ENCODE peak calls at places on chromosomes 1 and 21, in seven cellular contexts. B is neuronal stem cell; Z is activated CD4-positive, alpha-beta T cell treated with anti-CD3 and anti-CD28 coated beads for 1 hour; L is left cardiac atrium; P is HEK293T; H is adipocyte; F is GM20000. O is an unnamed sample.

GRCh38 chr1:36786425-36786824 is 247.9 kb downstream of the GRIK3 start:
- DNase-seq in F (no peak), H (no peak), B (no peak), P (no peak), Z (no peak), L (no peak), O (no peak)

GRCh38 chr1:53343831-53344668 is 16.2 kb upstream of the LRP8 start:
- DNase-seq in F (no peak), L (no peak), Z (no peak), P (no peak), H (peak; percentile 47), B (no peak), O (peak; percentile 6)

GRCh38 chr1:29676496-29676895 is 440.2 kb downstream of the PTPRU start:
- DNase-seq in P (no peak), F (no peak), B (no peak), Z (no peak), L (no peak), H (no peak), O (no peak)

GRCh38 chr1:205319081-205320018 is 2.2 kb downstream of the NUAK2 start:
- DNase-seq in P (no peak), F (no peak), H (peak; percentile 87), B (no peak), L (peak; percentile 58), Z (no peak), O (peak; percentile 77)

GRCh38 chr1:25028910-25029599 is 99.0 kb upstream of the RUNX3 start:
- DNase-seq in L (no peak), P (no peak), Z (no peak), F (no peak), B (no peak), H (no peak), O (no peak)

GRCh38 chr1:64675718-64676345 is 69.0 kb upstream of the RAVER2 start:
- DNase-seq in H (peak; percentile 67), Z (no peak), B (no peak), L (no peak), F (peak; percentile 34), P (peak; percentile 57), O (no peak)

GRCh38 chr1:118275716-118276115 is 90.7 kb upstream of the SPAG17 start:
- DNase-seq in B (no peak), F (no peak), L (no peak), H (no peak), P (no peak), Z (no peak), O (no peak)

GRCh38 chr21:41964171-41964570 is 10.4 kb upstream of the C2CD2 start:
- DNase-seq in L (no peak), P (no peak), F (no peak), B (no peak), H (no peak), Z (no peak), O (no peak)

GRCh38 chr1:16253332-16253922 is 16.4 kb upstream of the CPLANE2 start:
- DNase-seq in P (no peak), B (no peak), H (no peak), L (no peak), Z (no peak), F (no peak), O (no peak)

GRCh38 chr1:85850238-85850637 is 142.0 kb upstream of the ZNHIT6 start:
- DNase-seq in L (no peak), F (no peak), H (peak; percentile 83), Z (no peak), B (no peak), P (no peak), O (no peak)

GRCh38 chr1:27000817-27001460 is 7.4 kb downstream of the TRNP1 start:
- DNase-seq in B (no peak), L (no peak), P (no peak), F (no peak), Z (no peak), H (no peak), O (no peak)

GRCh38 chr1:26166719-26167281 is 2.0 kb downstream of the C1orf232 start:
- DNase-seq in Z (no peak), F (no peak), H (no peak), B (no peak), L (no peak), P (no peak), O (no peak)